ENCODE peak calls at places on chromosomes 4 and X, in five cellular contexts. Y is heart right ventricle, F is HFF-Myc, S is mesenchymal stem cell, B is A549. N is an unnamed sample.
A peak's percentile ranks its signal among the peaks of the same experiment; 100 is the strongest.

GRCh38 chr4:8906668-8906970 is 35.0 kb upstream of the HMX1 start:
- DNase-seq in Y (no peak), F (no peak), S (no peak), B (no peak), N (no peak)

GRCh38 chr4:106530816-106531215 is 162.2 kb upstream of the GIMD1 start:
- DNase-seq in Y (no peak), F (no peak), S (peak; percentile 18), B (no peak), N (no peak)

GRCh38 chr4:76407440-76408119 is 13.4 kb downstream of the CCDC158 start:
- DNase-seq in Y (no peak), F (no peak), S (no peak), B (no peak), N (no peak)

GRCh38 chrX:8319359-8319758 is 145.3 kb upstream of the VCX3B start:
- DNase-seq in Y (no peak), F (no peak), S (no peak), B (no peak), N (no peak)

GRCh38 chrX:155246748-155247147 is 17.5 kb downstream of the RAB39B start:
- DNase-seq in Y (no peak), F (no peak), S (peak; percentile 1), B (no peak), N (no peak)

GRCh38 chrX:141724186-141724585 is 25.6 kb upstream of the SPANXD start:
- DNase-seq in Y (no peak), F (no peak), S (no peak), B (no peak), N (no peak)

GRCh38 chr4:61532324-61532723 is 332.2 kb downstream of the ADGRL3 start:
- DNase-seq in Y (no peak), F (no peak), S (peak; percentile 60), B (no peak), N (no peak)

GRCh38 chr4:157838366-157838765 is 334.5 kb downstream of the GASK1B start:
- DNase-seq in Y (no peak), F (no peak), S (no peak), B (no peak), N (no peak)

GRCh38 chrX:793216-793770 is 162.7 kb downstream of the SHOX start:
- DNase-seq in Y (no peak), F (no peak), S (no peak), B (no peak), N (no peak)

GRCh38 chrX:16469870-16470269 is 180.1 kb upstream of the S100G start:
- DNase-seq in Y (no peak), F (no peak), S (no peak), B (no peak), N (no peak)

GRCh38 chrX:5857232-5857631 is 371.4 kb downstream of the NLGN4X start:
- DNase-seq in Y (no peak), F (no peak), S (no peak), B (no peak), N (no peak)

GRCh38 chr4:181909368-181909767 is 333.8 kb upstream of the TENM3 start:
- DNase-seq in Y (no peak), F (no peak), S (no peak), B (no peak), N (no peak)

GRCh38 chrX:110006826-110007375 is 4.0 kb downstream of the TMEM164 start:
- DNase-seq in Y (no peak), F (no peak), S (no peak), B (no peak), N (no peak)

GRCh38 chrX:77793950-77794349 is 7.9 kb upstream of the ATRX start:
- DNase-seq in Y (no peak), F (no peak), S (no peak), B (no peak), N (no peak)

GRCh38 chr4:1041936-1042330 is 30.5 kb downstream of the FGFRL1 start:
- DNase-seq in Y (no peak), F (no peak), S (no peak), B (no peak), N (no peak)

GRCh38 chr4:11628093-11628725 is 199.5 kb upstream of the HS3ST1 start:
- DNase-seq in Y (no peak), F (no peak), S (peak; percentile 56), B (no peak), N (no peak)

GRCh38 chrX:72269671-72270251 is 7.3 kb downstream of the RPS4X start:
- DNase-seq in Y (no peak), F (peak; percentile 33), S (peak; percentile 69), B (no peak), N (no peak)

GRCh38 chr4:39429476-39430310 is 23.0 kb downstream of the KLB start:
- DNase-seq in Y (no peak), F (no peak), S (no peak), B (no peak), N (no peak)

GRCh38 chr4:124907881-124908280 is 195.3 kb upstream of the ANKRD50 start:
- DNase-seq in Y (no peak), F (peak; percentile 24), S (no peak), B (no peak), N (no peak)

GRCh38 chrX:149757206-149758067 is 16.4 kb upstream of the HSFX1 start:
- DNase-seq in Y (no peak), F (no peak), S (no peak), B (no peak), N (no peak)

N was measured in esophagus squamous epithelium.